ENCODE peak calls at places on chromosomes 12 and 14, in five cellular contexts. One of them, this sample, is unnamed.

GRCh38 chr14:103109789-103110415 is 13.4 kb upstream of the TNFAIP2 start:
- DNase-seq in iris pigment epithelial cell: peak
- DNase-seq in T-helper 2 cell: no peak
- DNase-seq in stimulated activated CD8-positive, alpha-beta memory T cell treated with anti-CD3 and anti-CD28 coated beads, Interleukin-4, amount 100 ng/mL, for 1 hour: no peak
- DNase-seq in activated T-helper 1 cell treated with anti-CD3 and anti-CD28 coated beads, Interleukin-12 subunit alpha, Interleukin-12 subunit beta, Interleukin-2, Interleukin-4 antibody, amounts not matched to agents 30 ng/mL and 10 ng/mL and 1 ng/mL, durations not matched to agents 14 hours and 24 hours and 36 hours: no peak
- DNase-seq in this sample: no peak

GRCh38 chr12:58529897-58530296 is 390.4 kb downstream of the LRIG3 start:
- DNase-seq in T-helper 2 cell: no peak
- DNase-seq in activated T-helper 1 cell treated with anti-CD3 and anti-CD28 coated beads, Interleukin-12 subunit alpha, Interleukin-12 subunit beta, Interleukin-2, Interleukin-4 antibody, amounts not matched to agents 30 ng/mL and 10 ng/mL and 1 ng/mL, durations not matched to agents 14 hours and 24 hours and 36 hours: no peak
- DNase-seq in iris pigment epithelial cell: peak
- DNase-seq in stimulated activated CD8-positive, alpha-beta memory T cell treated with anti-CD3 and anti-CD28 coated beads, Interleukin-4, amount 100 ng/mL, for 1 hour: no peak
- DNase-seq in this sample: no peak

GRCh38 chr14:104767634-104767918 is 14.6 kb downstream of the SIVA1 start:
- DNase-seq in stimulated activated CD8-positive, alpha-beta memory T cell treated with anti-CD3 and anti-CD28 coated beads, Interleukin-4, amount 100 ng/mL, for 1 hour: no peak
- DNase-seq in activated T-helper 1 cell treated with anti-CD3 and anti-CD28 coated beads, Interleukin-12 subunit alpha, Interleukin-12 subunit beta, Interleukin-2, Interleukin-4 antibody, amounts not matched to agents 30 ng/mL and 10 ng/mL and 1 ng/mL, durations not matched to agents 14 hours and 24 hours and 36 hours: no peak
- DNase-seq in T-helper 2 cell: no peak
- DNase-seq in iris pigment epithelial cell: no peak
- DNase-seq in this sample: no peak

GRCh38 chr12:103548622-103549601 is 38.2 kb upstream of the STAB2 start:
- DNase-seq in stimulated activated CD8-positive, alpha-beta memory T cell treated with anti-CD3 and anti-CD28 coated beads, Interleukin-4, amount 100 ng/mL, for 1 hour: peak
- DNase-seq in iris pigment epithelial cell: peak
- DNase-seq in T-helper 2 cell: peak
- DNase-seq in activated T-helper 1 cell treated with anti-CD3 and anti-CD28 coated beads, Interleukin-12 subunit alpha, Interleukin-12 subunit beta, Interleukin-2, Interleukin-4 antibody, amounts not matched to agents 30 ng/mL and 10 ng/mL and 1 ng/mL, durations not matched to agents 14 hours and 24 hours and 36 hours: peak
- DNase-seq in this sample: peak

GRCh38 chr14:52834440-52834842 is 43.0 kb upstream of the GNPNAT1 start:
- DNase-seq in iris pigment epithelial cell: peak
- DNase-seq in T-helper 2 cell: no peak
- DNase-seq in stimulated activated CD8-positive, alpha-beta memory T cell treated with anti-CD3 and anti-CD28 coated beads, Interleukin-4, amount 100 ng/mL, for 1 hour: no peak
- DNase-seq in activated T-helper 1 cell treated with anti-CD3 and anti-CD28 coated beads, Interleukin-12 subunit alpha, Interleukin-12 subunit beta, Interleukin-2, Interleukin-4 antibody, amounts not matched to agents 30 ng/mL and 10 ng/mL and 1 ng/mL, durations not matched to agents 14 hours and 24 hours and 36 hours: no peak
- DNase-seq in this sample: no peak

GRCh38 chr14:101019974-101020710 is 116.6 kb upstream of the RTL1 start:
- DNase-seq in iris pigment epithelial cell: no peak
- DNase-seq in activated T-helper 1 cell treated with anti-CD3 and anti-CD28 coated beads, Interleukin-12 subunit alpha, Interleukin-12 subunit beta, Interleukin-2, Interleukin-4 antibody, amounts not matched to agents 30 ng/mL and 10 ng/mL and 1 ng/mL, durations not matched to agents 14 hours and 24 hours and 36 hours: no peak
- DNase-seq in stimulated activated CD8-positive, alpha-beta memory T cell treated with anti-CD3 and anti-CD28 coated beads, Interleukin-4, amount 100 ng/mL, for 1 hour: no peak
- DNase-seq in T-helper 2 cell: no peak
- DNase-seq in this sample: no peak

GRCh38 chr12:93860659-93861373 is 183.6 kb downstream of the CRADD start:
- DNase-seq in stimulated activated CD8-positive, alpha-beta memory T cell treated with anti-CD3 and anti-CD28 coated beads, Interleukin-4, amount 100 ng/mL, for 1 hour: no peak
- DNase-seq in activated T-helper 1 cell treated with anti-CD3 and anti-CD28 coated beads, Interleukin-12 subunit alpha, Interleukin-12 subunit beta, Interleukin-2, Interleukin-4 antibody, amounts not matched to agents 30 ng/mL and 10 ng/mL and 1 ng/mL, durations not matched to agents 14 hours and 24 hours and 36 hours: no peak
- DNase-seq in T-helper 2 cell: no peak
- DNase-seq in iris pigment epithelial cell: no peak
- DNase-seq in this sample: no peak

GRCh38 chr14:83217492-83217891 is 1683.8 kb upstream of the SEL1L start:
- DNase-seq in activated T-helper 1 cell treated with anti-CD3 and anti-CD28 coated beads, Interleukin-12 subunit alpha, Interleukin-12 subunit beta, Interleukin-2, Interleukin-4 antibody, amounts not matched to agents 30 ng/mL and 10 ng/mL and 1 ng/mL, durations not matched to agents 14 hours and 24 hours and 36 hours: no peak
- DNase-seq in stimulated activated CD8-positive, alpha-beta memory T cell treated with anti-CD3 and anti-CD28 coated beads, Interleukin-4, amount 100 ng/mL, for 1 hour: no peak
- DNase-seq in iris pigment epithelial cell: peak
- DNase-seq in T-helper 2 cell: no peak
- DNase-seq in this sample: no peak

GRCh38 chr12:85155791-85156190 is 119.6 kb downstream of the LRRIQ1 start:
- DNase-seq in T-helper 2 cell: no peak
- DNase-seq in iris pigment epithelial cell: peak
- DNase-seq in stimulated activated CD8-positive, alpha-beta memory T cell treated with anti-CD3 and anti-CD28 coated beads, Interleukin-4, amount 100 ng/mL, for 1 hour: no peak
- DNase-seq in activated T-helper 1 cell treated with anti-CD3 and anti-CD28 coated beads, Interleukin-12 subunit alpha, Interleukin-12 subunit beta, Interleukin-2, Interleukin-4 antibody, amounts not matched to agents 30 ng/mL and 10 ng/mL and 1 ng/mL, durations not matched to agents 14 hours and 24 hours and 36 hours: no peak
- DNase-seq in this sample: no peak

GRCh38 chr12:77746108-77746507 is 84.6 kb upstream of the NAV3 start:
- DNase-seq in T-helper 2 cell: no peak
- DNase-seq in stimulated activated CD8-positive, alpha-beta memory T cell treated with anti-CD3 and anti-CD28 coated beads, Interleukin-4, amount 100 ng/mL, for 1 hour: no peak
- DNase-seq in iris pigment epithelial cell: peak
- DNase-seq in activated T-helper 1 cell treated with anti-CD3 and anti-CD28 coated beads, Interleukin-12 subunit alpha, Interleukin-12 subunit beta, Interleukin-2, Interleukin-4 antibody, amounts not matched to agents 30 ng/mL and 10 ng/mL and 1 ng/mL, durations not matched to agents 14 hours and 24 hours and 36 hours: no peak
- DNase-seq in this sample: no peak

GRCh38 chr14:99260652-99261551 is 11.1 kb downstream of the BCL11B start:
- DNase-seq in stimulated activated CD8-positive, alpha-beta memory T cell treated with anti-CD3 and anti-CD28 coated beads, Interleukin-4, amount 100 ng/mL, for 1 hour: no peak
- DNase-seq in T-helper 2 cell: peak
- DNase-seq in iris pigment epithelial cell: no peak
- DNase-seq in activated T-helper 1 cell treated with anti-CD3 and anti-CD28 coated beads, Interleukin-12 subunit alpha, Interleukin-12 subunit beta, Interleukin-2, Interleukin-4 antibody, amounts not matched to agents 30 ng/mL and 10 ng/mL and 1 ng/mL, durations not matched to agents 14 hours and 24 hours and 36 hours: no peak
- DNase-seq in this sample: no peak

GRCh38 chr12:76535170-76535569 is 24.4 kb downstream of the OSBPL8 start:
- DNase-seq in stimulated activated CD8-positive, alpha-beta memory T cell treated with anti-CD3 and anti-CD28 coated beads, Interleukin-4, amount 100 ng/mL, for 1 hour: no peak
- DNase-seq in iris pigment epithelial cell: no peak
- DNase-seq in T-helper 2 cell: no peak
- DNase-seq in activated T-helper 1 cell treated with anti-CD3 and anti-CD28 coated beads, Interleukin-12 subunit alpha, Interleukin-12 subunit beta, Interleukin-2, Interleukin-4 antibody, amounts not matched to agents 30 ng/mL and 10 ng/mL and 1 ng/mL, durations not matched to agents 14 hours and 24 hours and 36 hours: no peak
- DNase-seq in this sample: no peak

GRCh38 chr12:5665615-5666014 is 233.7 kb downstream of the NTF3 start:
- DNase-seq in T-helper 2 cell: no peak
- DNase-seq in stimulated activated CD8-positive, alpha-beta memory T cell treated with anti-CD3 and anti-CD28 coated beads, Interleukin-4, amount 100 ng/mL, for 1 hour: no peak
- DNase-seq in iris pigment epithelial cell: peak
- DNase-seq in activated T-helper 1 cell treated with anti-CD3 and anti-CD28 coated beads, Interleukin-12 subunit alpha, Interleukin-12 subunit beta, Interleukin-2, Interleukin-4 antibody, amounts not matched to agents 30 ng/mL and 10 ng/mL and 1 ng/mL, durations not matched to agents 14 hours and 24 hours and 36 hours: no peak
- DNase-seq in this sample: no peak

GRCh38 chr14:92729632-92730358 is 18.6 kb downstream of the LGMN start:
- DNase-seq in stimulated activated CD8-positive, alpha-beta memory T cell treated with anti-CD3 and anti-CD28 coated beads, Interleukin-4, amount 100 ng/mL, for 1 hour: no peak
- DNase-seq in T-helper 2 cell: no peak
- DNase-seq in activated T-helper 1 cell treated with anti-CD3 and anti-CD28 coated beads, Interleukin-12 subunit alpha, Interleukin-12 subunit beta, Interleukin-2, Interleukin-4 antibody, amounts not matched to agents 30 ng/mL and 10 ng/mL and 1 ng/mL, durations not matched to agents 14 hours and 24 hours and 36 hours: no peak
- DNase-seq in iris pigment epithelial cell: peak
- DNase-seq in this sample: no peak

GRCh38 chr12:31589896-31590729 is 823 bp downstream of the DENND5B start:
- DNase-seq in activated T-helper 1 cell treated with anti-CD3 and anti-CD28 coated beads, Interleukin-12 subunit alpha, Interleukin-12 subunit beta, Interleukin-2, Interleukin-4 antibody, amounts not matched to agents 30 ng/mL and 10 ng/mL and 1 ng/mL, durations not matched to agents 14 hours and 24 hours and 36 hours: no peak
- DNase-seq in iris pigment epithelial cell: peak
- DNase-seq in stimulated activated CD8-positive, alpha-beta memory T cell treated with anti-CD3 and anti-CD28 coated beads, Interleukin-4, amount 100 ng/mL, for 1 hour: no peak
- DNase-seq in T-helper 2 cell: no peak
- DNase-seq in this sample: no peak

GRCh38 chr14:77126074-77126325 is 15.6 kb downstream of the ZDHHC22 start:
- DNase-seq in activated T-helper 1 cell treated with anti-CD3 and anti-CD28 coated beads, Interleukin-12 subunit alpha, Interleukin-12 subunit beta, Interleukin-2, Interleukin-4 antibody, amounts not matched to agents 30 ng/mL and 10 ng/mL and 1 ng/mL, durations not matched to agents 14 hours and 24 hours and 36 hours: no peak
- DNase-seq in T-helper 2 cell: no peak
- DNase-seq in stimulated activated CD8-positive, alpha-beta memory T cell treated with anti-CD3 and anti-CD28 coated beads, Interleukin-4, amount 100 ng/mL, for 1 hour: no peak
- DNase-seq in iris pigment epithelial cell: no peak
- DNase-seq in this sample: no peak